ENCODE peak calls at places on chromosomes 7 and 10, in five cellular contexts. F is foreskin keratinocyte, U is tibial artery, T is tibial nerve, H is HCT116. S is an unnamed sample. For H3K4me1, the result is how much of the 10 kb centered on the place peaks cover.

GRCh38 chr10:43436291-43437140 is at the start of gene ZNF487:
- DNase-seq in H (peak), T (peak), U (peak), F (peak), S (peak)

GRCh38 chr10:19920075-19920726 is 104.0 kb downstream of the PLXDC2 start:
- DNase-seq in T (no peak), H (no peak), F (no peak), U (no peak), S (no peak)

GRCh38 chr10:21170216-21170615 is 273.1 kb upstream of the NEBL start:
- DNase-seq in U (no peak), F (no peak), H (no peak), T (no peak), S (no peak)

GRCh38 chr7:150778738-150779301 is 21.3 kb downstream of the TMEM176B start:
- DNase-seq in F (peak), U (peak), T (peak), H (peak), S (peak)

GRCh38 chr10:91597397-91597881 is 35.4 kb downstream of the PPP1R3C start:
- DNase-seq in F (peak), T (no peak), H (no peak), U (no peak), S (no peak)

GRCh38 chr10:11284291-11285085 is 266.8 kb downstream of the CELF2 start:
- DNase-seq in F (no peak), H (no peak), U (no peak), T (no peak), S (no peak)

GRCh38 chr7:117072620-117073118 is 119.4 kb downstream of the ST7 start:
- DNase-seq in H (no peak), U (peak), F (peak), T (peak), S (no peak)

GRCh38 chr7:41652265-41652664 is 50.6 kb downstream of the INHBA start:
- DNase-seq in U (no peak), F (no peak), T (no peak), H (no peak), S (no peak)

GRCh38 chr10:86308056-86308455 is 58.5 kb downstream of the GRID1 start:
- DNase-seq in H (no peak), U (no peak), T (no peak), F (no peak), S (no peak)

GRCh38 chr10:79026806-79027146 is 42.0 kb upstream of the ZMIZ1 start:
- DNase-seq in H (no peak), F (no peak), U (no peak), T (no peak), S (no peak)

GRCh38 chr10:77643795-77644468 is 6.3 kb upstream of the KCNMA1 start:
- DNase-seq in U (no peak), T (no peak), F (peak), H (peak), S (no peak)

GRCh38 chr10:77741746-77742145 is 104.1 kb upstream of the KCNMA1 start:
- DNase-seq in U (no peak), H (no peak), F (no peak), T (no peak), S (no peak)

GRCh38 chr7:40915061-40915460 is 780.3 kb downstream of the SUGCT start:
- DNase-seq in H (no peak), F (peak), U (no peak), T (no peak), S (no peak)

DNA sequence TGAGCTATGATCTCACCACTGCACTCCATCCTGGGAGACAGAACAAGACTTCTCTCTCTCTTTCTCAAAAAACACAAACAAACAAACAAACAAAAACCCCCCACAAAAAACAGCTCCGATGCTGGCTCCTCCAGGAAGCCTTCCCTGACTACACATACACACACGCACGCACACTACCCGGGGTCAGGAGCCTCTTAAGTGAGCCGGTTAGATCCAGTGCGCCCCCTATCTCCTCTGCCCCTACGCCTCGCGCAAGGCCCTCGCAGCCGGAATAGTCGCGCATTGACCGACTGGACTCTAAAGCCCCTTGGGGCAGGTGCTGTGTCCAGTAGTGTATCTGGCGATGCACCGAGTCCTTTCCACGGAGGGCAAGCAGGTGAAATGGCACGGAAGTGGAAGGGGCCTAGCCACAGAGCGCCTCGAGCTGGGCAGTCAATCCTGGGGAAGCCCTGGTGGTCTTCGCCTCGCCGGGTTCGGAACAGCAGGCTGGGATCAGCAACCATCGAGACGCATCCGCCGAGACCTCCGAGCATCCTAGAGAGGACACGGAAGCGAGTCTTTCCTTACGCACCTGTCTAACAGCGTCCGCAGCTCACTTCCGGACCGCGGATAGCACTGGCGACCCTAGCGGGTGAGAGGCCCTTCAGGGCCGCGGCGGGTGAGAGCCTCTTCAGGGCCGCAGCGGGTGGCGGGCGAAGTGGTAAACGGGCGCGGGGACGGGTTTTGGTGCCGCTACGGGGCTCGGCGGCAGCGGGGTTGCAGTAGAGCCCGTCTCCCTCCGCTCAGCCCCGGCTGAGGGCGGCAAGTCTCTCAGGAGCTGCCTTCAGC is at the start of gene ZSCAN25:
- DNase-seq in U (peak), F (peak), T (peak), H (peak), S (peak)
- TF ChIP-seq CTCF in U (no peak), F (peak), T (peak), H (peak), S (no peak)

GRCh38 chr7:102271158-102271798 is 15.4 kb upstream of the SH2B2 start:
- DNase-seq in H (no peak), U (no peak), T (no peak), F (no peak), S (no peak)

GRCh38 chr7:102273749-102274712 is 12.6 kb upstream of the SH2B2 start:
- DNase-seq in U (no peak), H (peak), F (peak), T (no peak), S (no peak)

GRCh38 chr7:102275123-102275703 is 11.5 kb upstream of the SH2B2 start:
- DNase-seq in H (no peak), T (no peak), F (peak), U (no peak), S (no peak)

GRCh38 chr7:102272075-102272916 is 14.4 kb upstream of the SH2B2 start:
- DNase-seq in T (peak), U (peak), F (peak), H (peak), S (peak)

DNA sequence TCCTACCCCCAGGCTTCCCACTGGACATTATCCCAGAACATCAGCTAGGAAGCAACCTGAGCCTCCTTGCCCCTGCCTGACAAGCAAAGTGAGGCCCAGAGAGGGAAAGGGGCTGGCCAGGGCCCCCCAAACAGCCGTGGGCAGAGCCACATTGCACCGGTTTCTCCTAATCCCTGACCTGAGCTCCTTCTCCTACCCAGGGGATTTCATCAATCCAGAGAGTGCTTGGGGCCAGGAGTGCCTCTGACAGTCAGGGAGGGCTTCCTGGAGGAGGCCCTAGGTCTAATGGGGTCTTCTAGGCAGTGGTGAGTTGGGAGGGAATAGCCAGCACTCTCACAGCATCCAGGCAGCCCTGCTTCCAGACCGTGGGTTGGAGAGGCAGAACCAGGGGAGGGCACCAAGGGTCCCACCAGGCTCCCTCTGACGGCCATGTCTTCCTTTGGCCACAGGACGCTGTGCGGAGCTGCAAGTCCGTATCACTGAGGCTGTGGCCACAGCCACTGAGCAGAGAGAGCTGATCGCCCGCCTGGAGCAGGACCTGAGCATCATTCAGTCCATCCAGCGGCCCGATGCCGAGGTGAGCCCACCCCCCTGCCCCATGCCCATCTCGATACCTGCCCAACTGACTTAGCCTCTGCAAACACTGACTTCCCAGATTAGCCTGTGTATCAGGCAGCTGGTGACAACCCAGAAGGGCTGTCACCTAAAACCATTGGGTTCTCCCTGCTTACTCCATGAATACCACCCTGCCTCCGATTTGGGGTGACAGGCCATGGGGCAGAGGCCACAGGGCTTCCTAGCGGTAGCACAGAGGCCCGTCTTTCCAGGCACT is 13.5 kb upstream of the SH2B2 start:
- DNase-seq in U (no peak), F (no peak), T (no peak), H (no peak), S (no peak)
- H3K27ac ChIP-seq in U (no peak), F (no peak), T (no peak), H (peak), S (no peak)

DNA sequence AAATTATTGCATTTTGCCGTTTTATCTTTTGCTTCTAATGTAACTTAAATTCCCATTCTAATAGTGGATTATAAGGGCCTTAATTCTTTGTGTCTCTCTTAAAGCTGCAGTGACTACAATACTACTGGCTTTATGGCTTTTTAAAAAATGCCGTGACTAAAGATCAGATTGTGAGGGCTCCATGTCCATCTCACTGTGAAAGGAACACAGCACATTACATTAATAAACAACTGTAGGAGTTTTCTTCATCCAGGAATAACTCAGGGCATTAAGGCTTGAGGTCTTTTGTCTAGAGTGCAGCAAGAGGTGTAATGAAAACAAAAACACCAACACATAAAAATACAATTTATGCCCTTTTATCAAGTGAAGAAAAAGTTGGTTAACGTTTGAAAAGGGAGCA is 205.3 kb downstream of the SKAP2 start:
- DNase-seq in H (no peak), T (no peak), U (no peak), F (no peak), S (no peak)
- H3K4me1 ChIP-seq in H (under half), T (under half), U (under half), F (under half), S (under half)

GRCh38 chr7:96789914-96790313 is 80.3 kb upstream of the SEM1 start:
- DNase-seq in T (no peak), F (peak), U (no peak), H (no peak), S (no peak)
- TF ChIP-seq CTCF in T (no peak), F (no peak), U (no peak), H (no peak), S (no peak)

DNA sequence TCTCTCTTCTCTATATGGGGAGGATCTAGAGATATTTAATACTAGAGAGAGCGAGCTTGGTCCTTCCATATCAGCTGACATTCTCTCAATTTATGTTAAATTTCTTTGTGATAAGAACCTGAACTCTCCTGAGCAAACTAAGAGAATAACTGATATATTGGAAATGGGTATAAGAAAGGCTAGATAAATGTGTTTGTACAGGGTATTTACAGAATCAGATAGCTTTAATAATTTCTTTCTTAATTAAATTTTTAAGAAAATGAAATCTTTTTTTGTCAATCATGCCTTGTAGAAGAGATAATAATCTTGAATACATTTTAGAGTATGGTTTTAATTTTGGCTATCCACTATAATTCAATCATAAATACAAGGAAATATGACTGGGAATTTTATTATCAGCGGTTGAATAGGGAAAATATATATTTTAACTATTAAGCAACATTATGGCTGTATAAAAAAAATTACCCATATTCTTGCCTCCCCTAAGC is 58.7 kb downstream of the ANKIB1 start:
- DNase-seq in H (no peak), T (no peak), U (no peak), F (no peak), S (no peak)
- H3K27ac ChIP-seq in H (no peak), T (no peak), U (no peak), F (no peak), S (no peak)

GRCh38 chr10:102627141-102627445 is 17.2 kb upstream of the TRIM8 start:
- DNase-seq in F (no peak), T (no peak), H (no peak), U (no peak), S (no peak)
- H3K4me1 ChIP-seq in F (under half), T (half or more), H (under half), U (half or more), S (under half)

DNA sequence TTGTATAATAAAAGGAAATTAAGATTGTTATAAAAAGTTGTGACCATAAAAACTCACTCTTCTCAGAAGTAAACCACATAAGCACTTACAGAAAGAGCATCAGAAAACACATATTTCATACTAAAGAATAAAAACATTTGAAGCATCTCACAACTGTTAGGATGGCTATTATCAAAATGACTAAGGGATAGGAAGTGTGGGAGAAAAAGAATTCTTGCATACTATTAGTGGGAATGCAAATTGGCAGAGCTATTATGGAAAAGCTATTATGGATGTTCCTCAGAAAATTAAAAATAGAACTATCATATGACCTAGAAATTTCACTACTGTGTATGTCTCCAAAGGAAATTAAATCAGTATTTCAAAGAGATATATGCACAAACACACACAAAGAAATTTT is 25.1 kb upstream of the POT1 start:
- DNase-seq in U (no peak), F (no peak), T (no peak), H (no peak), S (no peak)
- TF ChIP-seq CTCF in U (no peak), F (no peak), T (no peak), H (no peak), S (no peak)

S was measured in breast epithelium.